ENCODE peak calls at places on chromosomes 5 and 9, in ten cellular contexts. T is lower leg skin, K is psoas muscle, Y is GM12865, P is fibroblast of villous mesenchyme, M is pancreas, D is left ventricle myocardium inferior, N is A549, A is breast epithelium, O is H9. E is an unnamed sample.

GRCh38 chr9:7394007-7394774 is 405.4 kb downstream of the DMAC1 start:
- DNase-seq in P (no peak), T (no peak), A (no peak), O (peak; percentile 59), D (no peak), Y (no peak), N (peak; percentile 5), K (no peak), M (no peak), E (no peak)

GRCh38 chr9:18238254-18238653 is 235.7 kb upstream of the ADAMTSL1 start:
- DNase-seq in D (no peak), M (no peak), Y (no peak), O (no peak), A (no peak), P (peak; percentile 51), K (no peak), N (peak; percentile 27), T (no peak), E (no peak)

GRCh38 chr9:112446518-112446917 is 40.1 kb upstream of the KIAA1958 start:
- DNase-seq in Y (no peak), K (no peak), A (no peak), T (no peak), P (peak; percentile 8), N (no peak), O (no peak), M (no peak), D (no peak), E (no peak)

GRCh38 chr5:10701567-10702039 is 59.4 kb downstream of the DAP start:
- DNase-seq in T (no peak), N (peak; percentile 41), Y (peak; percentile 44), A (no peak), P (peak; percentile 73), M (no peak), D (no peak), K (no peak), O (no peak), E (peak; percentile 6)

GRCh38 chr9:104987743-104988142 is 59.8 kb upstream of the ABCA1 start:
- DNase-seq in D (no peak), T (no peak), Y (no peak), N (no peak), P (peak; percentile 58), M (no peak), K (no peak), A (no peak), O (no peak), E (no peak)

GRCh38 chr5:119049824-119050449 is 20.9 kb upstream of the DMXL1 start:
- DNase-seq in T (no peak), P (peak; percentile 53), D (no peak), M (no peak), N (peak; percentile 29), Y (no peak), A (no peak), K (no peak), O (peak; percentile 32), E (no peak)

GRCh38 chr9:93013856-93014582 is 44.5 kb upstream of the SUSD3 start:
- DNase-seq in M (peak; percentile 37), Y (no peak), O (peak; percentile 38), N (no peak), T (no peak), K (peak; percentile 34), D (no peak), P (no peak), A (no peak), E (no peak)

GRCh38 chr9:134659688-134660131 is 18.1 kb downstream of the COL5A1 start:
- DNase-seq in Y (no peak), P (peak; percentile 71), M (no peak), N (no peak), T (no peak), A (no peak), O (no peak), D (peak; percentile 10), K (no peak), E (no peak)

GRCh38 chr5:136620016-136620419 is 254.7 kb upstream of the TRPC7 start:
- DNase-seq in T (no peak), D (no peak), P (peak; percentile 85), Y (no peak), N (peak; percentile 16), K (no peak), M (no peak), O (no peak), A (no peak), E (no peak)

GRCh38 chr9:97740848-97741821 is 44.0 kb upstream of the XPA start:
- DNase-seq in D (peak; percentile 65), N (no peak), M (peak; percentile 85), Y (peak; percentile 31), O (peak; percentile 92), P (peak; percentile 55), K (peak; percentile 86), T (no peak), A (peak; percentile 37), E (peak; percentile 2)
- TF ChIP-seq CTCF in D (peak; percentile 47), N (no peak), M (no peak), Y (no peak), O (peak; percentile 44), P (no peak), K (peak; percentile 11), T (no peak), A (no peak), E (no peak)

GRCh38 chr9:91978739-91979414 is 28.8 kb upstream of the ROR2 start:
- DNase-seq in T (no peak), D (no peak), P (peak; percentile 90), N (peak; percentile 57), M (no peak), A (no peak), Y (peak; percentile 27), K (no peak), O (peak; percentile 61), E (no peak)
- TF ChIP-seq CTCF in T (no peak), D (peak; percentile 49), P (peak; percentile 56), N (peak; percentile 36), M (no peak), A (peak; percentile 21), Y (peak; percentile 41), K (no peak), O (peak; percentile 71), E (no peak)

DNA sequence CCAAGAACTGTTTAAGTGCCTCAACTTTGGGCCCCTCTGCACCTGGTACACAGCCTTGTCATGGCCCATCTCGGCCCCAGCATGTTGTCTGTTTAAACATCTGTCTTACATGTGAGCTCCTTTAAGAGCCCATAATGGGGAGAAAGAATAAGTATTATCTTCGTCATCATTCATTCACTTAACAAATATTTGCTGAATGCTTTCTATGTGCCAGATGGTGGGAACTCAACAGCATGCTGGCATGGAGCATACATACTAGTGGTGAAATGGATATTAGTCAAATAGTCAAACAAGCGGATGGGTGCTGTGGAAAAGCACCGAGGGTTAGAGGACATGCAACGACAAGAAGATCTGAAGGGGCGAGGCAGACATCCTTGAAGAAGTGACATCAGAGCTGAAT is 54.5 kb downstream of the GABBR2 start:
- DNase-seq in P (no peak), D (no peak), Y (no peak), O (no peak), K (no peak), N (no peak), T (no peak), A (no peak), M (no peak), E (no peak)
- TF ChIP-seq CTCF in P (no peak), D (no peak), Y (no peak), O (no peak), K (no peak), N (no peak), T (no peak), A (no peak), M (no peak), E (no peak)

GRCh38 chr9:124868511-124869465 is 6.9 kb downstream of the ARPC5L start:
- DNase-seq in K (peak; percentile 94), D (peak; percentile 88), M (peak; percentile 95), N (peak; percentile 84), P (peak; percentile 77), O (peak; percentile 84), T (peak; percentile 68), A (peak; percentile 84), Y (peak; percentile 95), E (peak; percentile 88)
- TF ChIP-seq CTCF in K (peak; percentile 11), D (no peak), M (no peak), N (peak; percentile 35), P (no peak), O (peak; percentile 36), T (no peak), A (no peak), Y (peak; percentile 34), E (no peak)

DNA sequence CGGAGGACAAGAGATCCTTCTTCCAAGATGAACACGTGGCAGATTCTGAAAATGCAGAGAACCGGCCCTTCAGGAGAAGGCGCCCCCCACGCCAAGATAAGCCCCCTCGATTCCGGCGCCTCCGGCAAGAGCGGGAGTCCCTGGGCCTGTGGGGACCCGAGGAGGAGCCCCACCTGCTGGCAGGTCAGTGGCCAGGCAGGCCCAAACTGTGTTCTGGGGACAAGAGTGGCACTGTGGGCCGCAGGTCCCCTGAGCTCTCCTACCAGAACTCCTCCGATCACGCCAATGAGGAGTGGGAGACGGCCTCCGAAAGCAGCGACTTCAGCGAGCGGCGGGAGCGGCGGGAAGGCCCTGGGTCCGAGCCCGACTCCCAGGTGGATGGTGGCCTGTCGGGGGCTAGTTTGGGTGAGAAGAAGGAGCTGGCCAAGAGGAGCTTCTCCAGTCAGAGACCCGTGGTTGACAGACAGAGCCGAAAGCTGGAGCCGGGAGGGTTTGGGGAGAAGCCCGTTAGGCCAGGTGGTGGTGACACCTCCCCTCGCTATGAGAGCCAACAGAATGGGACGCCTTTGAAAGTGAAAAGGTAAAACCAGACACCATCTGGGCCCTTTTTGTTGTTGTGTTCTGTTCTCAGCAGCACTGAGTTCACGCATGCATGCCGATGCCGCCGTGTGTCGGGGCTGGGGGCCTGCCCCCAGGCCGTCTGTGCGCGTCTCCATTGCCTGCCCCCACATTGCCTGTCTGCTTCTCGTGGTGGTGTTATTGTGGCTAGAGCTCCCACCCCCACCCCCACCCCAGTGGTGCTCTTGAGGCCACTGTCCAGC is 26.6 kb upstream of the POMT1 start:
- DNase-seq in Y (no peak), K (peak; percentile 69), O (no peak), M (peak; percentile 50), N (no peak), D (no peak), P (no peak), A (no peak), T (no peak), E (no peak)
- TF ChIP-seq CTCF in Y (peak; percentile 22), K (peak; percentile 40), O (peak; percentile 62), M (no peak), N (peak; percentile 42), D (peak; percentile 64), P (peak; percentile 47), A (peak; percentile 46), T (no peak), E (peak; percentile 26)

DNA sequence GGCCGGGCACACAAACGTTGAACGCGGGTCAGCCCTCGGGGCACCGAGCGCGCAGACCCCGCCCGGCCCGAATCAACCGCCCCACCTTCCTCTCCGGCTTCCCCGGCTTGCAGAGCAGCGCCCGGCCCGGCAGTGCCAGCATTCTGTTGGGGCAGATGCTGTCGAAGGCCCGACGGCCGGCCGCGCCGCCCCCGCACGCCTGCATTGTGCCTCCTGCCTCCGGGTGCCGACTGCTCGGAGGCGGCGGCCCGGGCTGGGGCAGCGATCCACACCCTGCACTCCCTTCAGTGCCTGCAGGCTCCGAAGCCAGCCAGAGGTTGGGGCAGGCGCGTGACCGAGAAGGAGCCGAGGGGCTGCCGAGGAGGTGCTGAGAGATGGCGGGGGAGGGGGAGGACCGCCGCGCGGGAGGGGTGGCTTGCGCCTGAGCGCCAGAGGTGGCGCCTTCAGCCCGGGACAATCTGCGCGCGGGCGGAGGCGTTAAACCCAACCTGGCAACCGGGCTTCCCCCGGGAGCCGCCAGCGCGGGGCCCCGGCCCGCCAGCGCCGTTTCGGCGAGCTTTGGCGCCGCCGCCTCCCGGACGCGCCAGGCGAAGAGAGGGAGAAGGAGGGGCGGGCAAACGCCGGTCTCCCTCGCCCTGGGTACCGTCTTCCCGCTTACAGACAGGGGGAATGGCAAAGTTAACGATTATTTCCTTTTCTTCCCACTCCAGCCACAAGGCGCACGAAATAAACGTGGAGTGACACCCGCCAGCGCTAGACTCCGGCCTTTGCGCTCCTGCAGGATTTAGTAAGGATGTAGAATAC is at the start of gene MCIDAS:
- DNase-seq in D (peak; percentile 20), K (peak; percentile 64), P (peak; percentile 25), A (no peak), O (peak; percentile 81), Y (peak; percentile 60), T (no peak), M (peak; percentile 87), N (peak; percentile 84), E (peak; percentile 32)
- TF ChIP-seq CTCF in D (peak; percentile 21), K (no peak), P (no peak), A (no peak), O (peak; percentile 52), Y (no peak), T (no peak), M (peak; percentile 21), N (peak; percentile 44), E (peak; percentile 12)